ENCODE peak calls at places on chromosomes 11 and 22, in six cellular contexts. H is BE2C, O is islet precursor cell, D is fibroblast of villous mesenchyme, S is NCI-H187, Q is bronchial epithelial cell. C is an unnamed sample.

GRCh38 chr11:12286606-12287005 is 90.8 kb upstream of the PARVA start:
- DNase-seq in H (no peak), O (peak), D (no peak), S (no peak), Q (no peak), C (no peak)

GRCh38 chr22:27461470-27461869 is 340.1 kb downstream of the MN1 start:
- DNase-seq in H (no peak), O (peak), D (peak), S (no peak), Q (peak), C (no peak)

GRCh38 chr11:116473790-116474346 is 298.9 kb downstream of the BUD13 start:
- DNase-seq in H (no peak), O (no peak), D (no peak), S (no peak), Q (no peak), C (no peak)

GRCh38 chr22:38269466-38269865 is 3.3 kb downstream of the TMEM184B start:
- DNase-seq in H (no peak), O (no peak), D (no peak), S (no peak), Q (no peak), C (no peak)

GRCh38 chr22:31501738-31502137 is 5.4 kb downstream of the SFI1 start:
- DNase-seq in H (no peak), O (no peak), D (no peak), S (no peak), Q (no peak), C (no peak)

GRCh38 chr22:21959274-21960074 is 6.8 kb upstream of the PPM1F start:
- DNase-seq in H (no peak), O (no peak), D (no peak), S (no peak), Q (no peak), C (no peak)

GRCh38 chr11:119666463-119667131 is 62.4 kb downstream of the NECTIN1 start:
- DNase-seq in H (peak), O (peak), D (peak), S (peak), Q (peak), C (peak)

GRCh38 chr11:112797072-112797471 is 164.1 kb upstream of the NCAM1 start:
- DNase-seq in H (peak), O (peak), D (no peak), S (no peak), Q (no peak), C (no peak)